ENCODE peak calls at places on chromosomes 3 and 15, in six cellular contexts. V is NCI-H1092, H is neural crest cell, A is GM23248, B is iris pigment epithelial cell, W is Calu3. P is an unnamed sample.

GRCh38 chr3:33884204-33884561 is 85.8 kb downstream of the PDCD6IP start:
- DNase-seq in V (no peak), H (no peak), A (peak), B (peak), W (peak), P (no peak)

GRCh38 chr3:71130516-71131384 is 452.8 kb downstream of the FOXP1 start:
- DNase-seq in V (peak), H (peak), A (peak), B (peak), W (peak), P (peak)

GRCh38 chr3:150309557-150309956 is 98.5 kb upstream of the TSC22D2 start:
- DNase-seq in V (no peak), H (no peak), A (peak), B (peak), W (no peak), P (no peak)

GRCh38 chr3:42654331-42655201 is 1.1 kb downstream of the ZBTB47 start:
- DNase-seq in V (no peak), H (peak), A (peak), B (peak), W (peak), P (peak)

GRCh38 chr3:70242297-70242868 is 70.1 kb downstream of the MDFIC2 start:
- DNase-seq in V (no peak), H (no peak), A (no peak), B (no peak), W (no peak), P (no peak)

GRCh38 chr15:28125673-28126651 is 26.8 kb upstream of the OCA2 start:
- DNase-seq in V (peak), H (peak), A (peak), B (peak), W (no peak), P (peak)

GRCh38 chr15:92637621-92638020 is 18.0 kb downstream of the FAM174B start:
- DNase-seq in V (peak), H (no peak), A (no peak), B (no peak), W (no peak), P (no peak)

GRCh38 chr3:42681361-42682038 is 3.8 kb upstream of the KLHL40 start:
- DNase-seq in V (no peak), H (no peak), A (no peak), B (no peak), W (no peak), P (no peak)

GRCh38 chr15:37002041-37002689 is 98.2 kb downstream of the MEIS2 start:
- DNase-seq in V (no peak), H (no peak), A (no peak), B (no peak), W (no peak), P (no peak)

GRCh38 chr15:90592144-90592887 is 62.6 kb downstream of the CRTC3 start:
- DNase-seq in V (no peak), H (no peak), A (peak), B (peak), W (no peak), P (no peak)

GRCh38 chr3:156059950-156060501 is 60.4 kb upstream of the KCNAB1 start:
- DNase-seq in V (no peak), H (no peak), A (no peak), B (no peak), W (no peak), P (no peak)

GRCh38 chr3:48405971-48406370 is 23.9 kb downstream of the PLXNB1 start:
- DNase-seq in V (no peak), H (no peak), A (no peak), B (no peak), W (no peak), P (no peak)

P was measured in hepatocyte.